ENCODE peak calls at places on chromosome X, in ten cellular contexts. One of them, this sample, is unnamed.

GRCh38 chrX:139739138-139739537 is 31.2 kb upstream of the MCF2 start:
- DNase-seq in heart right ventricle: no peak
- DNase-seq in type B pancreatic cell: no peak
- DNase-seq in left lung: no peak
- DNase-seq in uterus: no peak
- DNase-seq in AG09309: peak
- DNase-seq in GM06990: peak
- DNase-seq in neural crest cell: no peak
- DNase-seq in Peyer's patch: no peak
- DNase-seq in tibial artery: no peak
- DNase-seq in this sample: peak

GRCh38 chrX:74492720-74493201 is 71.5 kb downstream of the SLC16A2 start:
- DNase-seq in tibial artery: no peak
- DNase-seq in type B pancreatic cell: no peak
- DNase-seq in uterus: no peak
- DNase-seq in Peyer's patch: no peak
- DNase-seq in heart right ventricle: no peak
- DNase-seq in GM06990: peak
- DNase-seq in left lung: no peak
- DNase-seq in AG09309: no peak
- DNase-seq in neural crest cell: peak
- DNase-seq in this sample: peak

GRCh38 chrX:34426334-34426733 is 230.8 kb downstream of the TMEM47 start:
- DNase-seq in GM06990: no peak
- DNase-seq in left lung: no peak
- DNase-seq in Peyer's patch: no peak
- DNase-seq in tibial artery: no peak
- DNase-seq in neural crest cell: no peak
- DNase-seq in heart right ventricle: no peak
- DNase-seq in uterus: no peak
- DNase-seq in type B pancreatic cell: no peak
- DNase-seq in AG09309: no peak
- DNase-seq in this sample: no peak

GRCh38 chrX:67342138-67342537 is 201.7 kb upstream of the AR start:
- DNase-seq in tibial artery: no peak
- DNase-seq in AG09309: no peak
- DNase-seq in GM06990: no peak
- DNase-seq in type B pancreatic cell: no peak
- DNase-seq in heart right ventricle: no peak
- DNase-seq in Peyer's patch: no peak
- DNase-seq in neural crest cell: no peak
- DNase-seq in left lung: no peak
- DNase-seq in uterus: no peak
- DNase-seq in this sample: no peak

GRCh38 chrX:23373129-23373804 is 38.6 kb downstream of the PTCHD1 start:
- DNase-seq in left lung: no peak
- DNase-seq in heart right ventricle: peak
- DNase-seq in GM06990: no peak
- DNase-seq in Peyer's patch: no peak
- DNase-seq in uterus: no peak
- DNase-seq in AG09309: peak
- DNase-seq in type B pancreatic cell: no peak
- DNase-seq in tibial artery: no peak
- DNase-seq in neural crest cell: no peak
- DNase-seq in this sample: no peak

GRCh38 chrX:534804-535203 is 95.8 kb upstream of the SHOX start:
- DNase-seq in GM06990: no peak
- DNase-seq in left lung: no peak
- DNase-seq in heart right ventricle: no peak
- DNase-seq in tibial artery: no peak
- DNase-seq in Peyer's patch: no peak
- DNase-seq in neural crest cell: no peak
- DNase-seq in type B pancreatic cell: no peak
- DNase-seq in AG09309: no peak
- DNase-seq in uterus: no peak
- DNase-seq in this sample: no peak

GRCh38 chrX:78104447-78105176 is 564 bp downstream of the PGK1 start:
- DNase-seq in left lung: peak
- DNase-seq in GM06990: peak
- DNase-seq in neural crest cell: no peak
- DNase-seq in AG09309: peak
- DNase-seq in Peyer's patch: peak
- DNase-seq in uterus: peak
- DNase-seq in heart right ventricle: peak
- DNase-seq in tibial artery: peak
- DNase-seq in type B pancreatic cell: no peak
- DNase-seq in this sample: peak

GRCh38 chrX:73822775-73823174 is 259.8 kb downstream of the CHIC1 start:
- DNase-seq in AG09309: no peak
- DNase-seq in uterus: no peak
- DNase-seq in Peyer's patch: no peak
- DNase-seq in heart right ventricle: no peak
- DNase-seq in neural crest cell: no peak
- DNase-seq in GM06990: no peak
- DNase-seq in type B pancreatic cell: no peak
- DNase-seq in tibial artery: no peak
- DNase-seq in left lung: no peak
- DNase-seq in this sample: no peak

GRCh38 chrX:111402378-111402777 is 9.6 kb downstream of the DCX start:
- DNase-seq in AG09309: no peak
- DNase-seq in tibial artery: no peak
- DNase-seq in neural crest cell: no peak
- DNase-seq in heart right ventricle: no peak
- DNase-seq in Peyer's patch: no peak
- DNase-seq in uterus: no peak
- DNase-seq in type B pancreatic cell: no peak
- DNase-seq in left lung: no peak
- DNase-seq in GM06990: no peak
- DNase-seq in this sample: no peak

GRCh38 chrX:31435592-31435991 is 363.8 kb upstream of the FTHL17 start:
- DNase-seq in AG09309: no peak
- DNase-seq in GM06990: no peak
- DNase-seq in tibial artery: no peak
- DNase-seq in heart right ventricle: peak
- DNase-seq in type B pancreatic cell: no peak
- DNase-seq in Peyer's patch: peak
- DNase-seq in left lung: no peak
- DNase-seq in neural crest cell: peak
- DNase-seq in uterus: no peak
- DNase-seq in this sample: no peak

GRCh38 chrX:79325263-79325958 is 41.7 kb downstream of the ITM2A start:
- DNase-seq in heart right ventricle: no peak
- DNase-seq in Peyer's patch: no peak
- DNase-seq in GM06990: no peak
- DNase-seq in tibial artery: no peak
- DNase-seq in left lung: no peak
- DNase-seq in type B pancreatic cell: no peak
- DNase-seq in AG09309: no peak
- DNase-seq in neural crest cell: no peak
- DNase-seq in uterus: no peak
- DNase-seq in this sample: no peak

GRCh38 chrX:25941087-25941486 is 197.1 kb upstream of the MAGEB18 start:
- DNase-seq in AG09309: no peak
- DNase-seq in neural crest cell: no peak
- DNase-seq in uterus: no peak
- DNase-seq in heart right ventricle: no peak
- DNase-seq in tibial artery: no peak
- DNase-seq in left lung: no peak
- DNase-seq in type B pancreatic cell: no peak
- DNase-seq in Peyer's patch: no peak
- DNase-seq in GM06990: no peak
- DNase-seq in this sample: no peak

GRCh38 chrX:332496-332860 is 13.9 kb upstream of the GTPBP6 start:
- DNase-seq in type B pancreatic cell: no peak
- DNase-seq in GM06990: no peak
- DNase-seq in tibial artery: no peak
- DNase-seq in Peyer's patch: no peak
- DNase-seq in AG09309: no peak
- DNase-seq in neural crest cell: no peak
- DNase-seq in heart right ventricle: no peak
- DNase-seq in left lung: peak
- DNase-seq in uterus: no peak
- DNase-seq in this sample: no peak

GRCh38 chrX:131734621-131735020 is 190.7 kb downstream of the OR13H1 start:
- DNase-seq in uterus: peak
- DNase-seq in heart right ventricle: peak
- DNase-seq in GM06990: peak
- DNase-seq in left lung: no peak
- DNase-seq in type B pancreatic cell: no peak
- DNase-seq in Peyer's patch: no peak
- DNase-seq in tibial artery: no peak
- DNase-seq in neural crest cell: no peak
- DNase-seq in AG09309: peak
- DNase-seq in this sample: no peak

GRCh38 chrX:49001521-49002090 is 458 bp downstream of the GRIPAP1 start:
- DNase-seq in GM06990: no peak
- DNase-seq in Peyer's patch: no peak
- DNase-seq in AG09309: no peak
- DNase-seq in neural crest cell: peak
- DNase-seq in left lung: no peak
- DNase-seq in type B pancreatic cell: no peak
- DNase-seq in tibial artery: no peak
- DNase-seq in uterus: peak
- DNase-seq in heart right ventricle: peak
- DNase-seq in this sample: peak

GRCh38 chrX:20514358-20514757 is 247.6 kb upstream of the RPS6KA3 start:
- DNase-seq in type B pancreatic cell: no peak
- DNase-seq in tibial artery: no peak
- DNase-seq in Peyer's patch: no peak
- DNase-seq in heart right ventricle: no peak
- DNase-seq in GM06990: no peak
- DNase-seq in uterus: no peak
- DNase-seq in neural crest cell: no peak
- DNase-seq in AG09309: peak
- DNase-seq in left lung: no peak
- DNase-seq in this sample: no peak

GRCh38 chrX:70129811-70130210 is 3.4 kb upstream of the IGBP1 start:
- DNase-seq in tibial artery: no peak
- DNase-seq in left lung: no peak
- DNase-seq in Peyer's patch: no peak
- DNase-seq in heart right ventricle: no peak
- DNase-seq in AG09309: no peak
- DNase-seq in type B pancreatic cell: no peak
- DNase-seq in neural crest cell: no peak
- DNase-seq in GM06990: no peak
- DNase-seq in uterus: no peak
- DNase-seq in this sample: no peak
- TF ChIP-seq CTCF in tibial artery: no peak
- TF ChIP-seq CTCF in left lung: no peak
- TF ChIP-seq CTCF in Peyer's patch: no peak
- TF ChIP-seq CTCF in heart right ventricle: no peak
- TF ChIP-seq CTCF in AG09309: no peak
- TF ChIP-seq CTCF in type B pancreatic cell: no peak
- TF ChIP-seq CTCF in neural crest cell: no peak
- TF ChIP-seq CTCF in GM06990: no peak
- TF ChIP-seq CTCF in uterus: no peak
- TF ChIP-seq CTCF in this sample: no peak

DNA sequence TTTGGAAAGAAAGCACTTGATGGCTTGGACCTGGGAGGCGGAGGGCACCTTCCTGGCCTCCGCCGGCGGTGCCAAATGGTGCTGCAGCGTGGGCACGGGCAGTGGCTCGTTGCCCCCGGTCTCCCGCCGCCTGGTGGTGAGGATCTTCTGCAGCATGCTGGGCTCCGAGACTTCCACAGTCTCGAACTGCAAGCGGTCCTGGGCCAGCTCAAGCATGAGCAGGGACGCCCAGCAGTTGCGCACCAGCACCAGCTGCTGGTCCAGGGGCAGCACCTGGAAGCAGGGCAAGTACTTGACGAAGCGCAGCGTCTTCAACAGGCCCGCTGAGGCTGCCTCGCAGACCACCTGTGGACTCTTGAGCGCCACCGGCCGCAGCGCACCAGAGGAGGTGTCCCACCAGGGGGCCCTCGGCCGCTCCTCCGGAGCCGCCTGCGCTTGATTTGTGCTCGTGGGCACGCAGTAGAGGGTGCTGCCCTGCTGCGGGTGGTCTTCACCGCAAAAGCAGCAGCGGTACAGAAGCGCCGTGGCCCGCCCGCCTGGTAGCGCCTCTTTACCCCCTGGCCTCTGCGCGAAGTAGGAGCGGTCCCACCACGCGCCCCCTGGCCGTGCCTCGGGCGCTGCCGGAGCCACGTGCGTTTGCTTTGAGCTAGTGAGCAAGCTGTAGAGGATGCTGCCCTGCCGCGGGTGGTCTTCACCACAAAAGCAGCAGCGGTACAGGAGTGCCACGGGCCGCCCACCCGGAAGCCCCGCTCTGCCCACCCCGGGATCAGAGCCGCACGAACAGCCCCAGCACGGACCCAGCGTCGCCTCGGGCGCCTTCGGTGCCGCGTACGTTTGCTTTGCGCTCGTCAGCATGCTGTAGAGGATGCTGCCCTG is 689 bp downstream of the NR0B1 start:
- DNase-seq in left lung: peak
- DNase-seq in Peyer's patch: peak
- DNase-seq in GM06990: no peak
- DNase-seq in AG09309: no peak
- DNase-seq in neural crest cell: peak
- DNase-seq in tibial artery: no peak
- DNase-seq in uterus: no peak
- DNase-seq in type B pancreatic cell: no peak
- DNase-seq in heart right ventricle: no peak
- DNase-seq in this sample: no peak
- TF ChIP-seq CTCF in left lung: no peak
- TF ChIP-seq CTCF in Peyer's patch: no peak
- TF ChIP-seq CTCF in GM06990: peak
- TF ChIP-seq CTCF in AG09309: no peak
- TF ChIP-seq CTCF in neural crest cell: peak
- TF ChIP-seq CTCF in tibial artery: no peak
- TF ChIP-seq CTCF in uterus: no peak
- TF ChIP-seq CTCF in type B pancreatic cell: peak
- TF ChIP-seq CTCF in heart right ventricle: no peak
- TF ChIP-seq CTCF in this sample: no peak

GRCh38 chrX:125132274-125132673 is 187.4 kb upstream of the TEX13C start:
- DNase-seq in AG09309: no peak
- DNase-seq in Peyer's patch: no peak
- DNase-seq in left lung: no peak
- DNase-seq in type B pancreatic cell: no peak
- DNase-seq in tibial artery: no peak
- DNase-seq in uterus: no peak
- DNase-seq in heart right ventricle: no peak
- DNase-seq in GM06990: no peak
- DNase-seq in neural crest cell: no peak
- DNase-seq in this sample: no peak
- TF ChIP-seq CTCF in AG09309: peak
- TF ChIP-seq CTCF in Peyer's patch: no peak
- TF ChIP-seq CTCF in left lung: no peak
- TF ChIP-seq CTCF in type B pancreatic cell: peak
- TF ChIP-seq CTCF in tibial artery: peak
- TF ChIP-seq CTCF in uterus: no peak
- TF ChIP-seq CTCF in heart right ventricle: no peak
- TF ChIP-seq CTCF in GM06990: peak
- TF ChIP-seq CTCF in neural crest cell: peak
- TF ChIP-seq CTCF in this sample: no peak

DNA sequence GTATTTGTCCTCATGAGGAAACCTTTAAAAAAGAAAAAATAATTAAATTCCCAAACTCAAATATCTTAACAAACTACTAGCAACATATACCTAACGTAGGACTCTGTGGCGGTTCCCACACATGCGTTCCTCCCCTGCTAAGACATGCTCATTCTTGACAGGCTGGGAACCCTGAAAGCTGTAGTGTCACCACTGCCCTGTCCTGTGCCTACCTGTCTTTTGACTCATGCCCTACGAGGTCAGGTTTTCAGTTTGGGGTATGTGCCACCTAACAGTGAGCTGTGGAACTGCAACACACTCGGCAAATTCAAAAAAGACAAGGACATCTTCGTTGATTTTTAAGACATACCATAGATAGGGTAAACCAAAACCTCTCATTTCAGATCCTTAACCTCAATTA is 17.8 kb downstream of the IDS start:
- DNase-seq in type B pancreatic cell: no peak
- DNase-seq in tibial artery: no peak
- DNase-seq in GM06990: no peak
- DNase-seq in heart right ventricle: no peak
- DNase-seq in uterus: no peak
- DNase-seq in left lung: no peak
- DNase-seq in Peyer's patch: no peak
- DNase-seq in AG09309: no peak
- DNase-seq in neural crest cell: no peak
- DNase-seq in this sample: no peak
- TF ChIP-seq CTCF in type B pancreatic cell: no peak
- TF ChIP-seq CTCF in tibial artery: no peak
- TF ChIP-seq CTCF in GM06990: peak
- TF ChIP-seq CTCF in heart right ventricle: no peak
- TF ChIP-seq CTCF in uterus: no peak
- TF ChIP-seq CTCF in left lung: no peak
- TF ChIP-seq CTCF in Peyer's patch: no peak
- TF ChIP-seq CTCF in AG09309: peak
- TF ChIP-seq CTCF in neural crest cell: peak
- TF ChIP-seq CTCF in this sample: no peak

This sample was measured in natural killer cell.